ENCODE peak calls at places on chromosomes 3 and 15, in nine cellular contexts. N is psoas muscle; T is activated naive CD4-positive, alpha-beta T cell treated with anti-CD3 and anti-CD28 coated beads for 36 hours; R is T-helper 1 cell; K is naive thymus-derived CD4-positive, alpha-beta T cell; D is mesendoderm; E is non-pigmented ciliary epithelial cell; X is A673; Y is activated T-cell treated with anti-CD3 and anti-CD28 coated beads, Interleukin-2, amount 50 U/mL, for 1 hour. Z is an unnamed sample.

GRCh38 chr15:62945063-62945462 is 97.5 kb upstream of the TPM1 start:
- DNase-seq in D (no peak), R (no peak), X (no peak), E (no peak), N (no peak), T (no peak), Y (no peak), K (no peak), Z (no peak)

GRCh38 chr15:40787344-40787841 is 17.6 kb downstream of the C15orf62 start:
- DNase-seq in N (peak), R (peak), E (peak), X (peak), T (peak), K (no peak), D (peak), Y (peak), Z (peak)

GRCh38 chr3:46496745-46497555 is 826 bp upstream of the RTP3 start:
- DNase-seq in N (no peak), R (peak), D (peak), T (peak), E (no peak), X (peak), Y (peak), K (peak), Z (peak)

GRCh38 chr15:78450285-78450858 is 12.4 kb downstream of the IREB2 start:
- DNase-seq in E (no peak), N (no peak), Y (no peak), T (no peak), X (no peak), R (no peak), D (no peak), K (no peak), Z (no peak)

GRCh38 chr3:189233225-189233858 is 61.6 kb downstream of the TPRG1 start:
- DNase-seq in E (peak), N (peak), K (no peak), D (peak), R (no peak), T (peak), X (peak), Y (no peak), Z (no peak)

GRCh38 chr15:101522091-101522490 is 32.6 kb upstream of the PCSK6 start:
- DNase-seq in R (no peak), T (no peak), X (no peak), E (no peak), Y (no peak), D (no peak), N (no peak), K (no peak), Z (no peak)

GRCh38 chr3:108004647-108005046 is 86.2 kb downstream of the CD47 start:
- DNase-seq in R (no peak), D (no peak), E (no peak), K (no peak), X (no peak), T (no peak), N (no peak), Y (no peak), Z (no peak)

GRCh38 chr3:126493051-126493450 is 17.4 kb upstream of the ZXDC start:
- DNase-seq in K (no peak), R (no peak), Y (no peak), X (no peak), T (no peak), N (no peak), E (no peak), D (no peak), Z (no peak)

GRCh38 chr3:36895488-36896409 is 49.1 kb downstream of the TRANK1 start:
- DNase-seq in Y (no peak), D (no peak), X (peak), K (no peak), T (no peak), R (no peak), N (no peak), E (no peak), Z (no peak)

GRCh38 chr3:150223090-150223489 is 185.0 kb upstream of the TSC22D2 start:
- DNase-seq in T (no peak), Y (no peak), K (no peak), E (no peak), D (no peak), R (no peak), X (no peak), N (no peak), Z (no peak)

GRCh38 chr3:13707456-13707855 is 158.5 kb downstream of the FBLN2 start:
- DNase-seq in K (no peak), Y (no peak), T (no peak), E (no peak), X (no peak), D (no peak), N (no peak), R (no peak), Z (no peak)

GRCh38 chr15:43932907-43933306 is 106.1 kb downstream of the WDR76 start:
- DNase-seq in X (no peak), Y (no peak), N (peak), K (no peak), R (no peak), E (no peak), D (no peak), T (no peak), Z (no peak)

GRCh38 chr3:184746131-184747120 is 34.6 kb upstream of the MAGEF1 start:
- DNase-seq in E (no peak), K (no peak), X (no peak), Y (no peak), D (no peak), N (no peak), R (no peak), T (no peak), Z (no peak)

GRCh38 chr3:153595186-153595815 is 433.3 kb downstream of the RAP2B start:
- DNase-seq in E (peak), T (no peak), X (peak), N (no peak), D (peak), K (no peak), Y (no peak), R (no peak), Z (no peak)

GRCh38 chr3:36394176-36394575 is 13.9 kb downstream of the STAC start:
- DNase-seq in T (no peak), K (no peak), X (no peak), Y (no peak), R (no peak), N (no peak), D (no peak), E (no peak), Z (no peak)

GRCh38 chr3:133408366-133408765 is 8.5 kb downstream of the BFSP2 start:
- DNase-seq in Y (no peak), X (no peak), T (no peak), N (no peak), E (no peak), R (no peak), D (no peak), K (no peak), Z (no peak)